ENCODE peak calls at places on chromosomes 1 and 21, in six cellular contexts. K is IMR-90, B is H9, Q is neuronal stem cell, P is H1, O is mesenchymal stem cell. I is an unnamed sample.
A peak's percentile ranks its signal among the peaks of the same experiment; 100 is the strongest.

GRCh38 chr1:161038523-161039153 is at the start of gene TSTD1:
- DNase-seq in B (peak; percentile 87), P (peak; percentile 88), Q (peak; percentile 46), K (no peak), O (no peak), I (peak; percentile 78)

GRCh38 chr1:229563241-229563640 is 4.7 kb upstream of the ABCB10 start:
- DNase-seq in O (peak; percentile 52), P (no peak), Q (no peak), K (no peak), B (peak; percentile 45), I (peak; percentile 55)

GRCh38 chr1:64822621-64823020 is 77.7 kb downstream of the RAVER2 start:
- DNase-seq in B (no peak), Q (no peak), P (no peak), K (peak; percentile 35), O (peak; percentile 51), I (no peak)

GRCh38 chr1:1440262-1440772 is 4.8 kb downstream of the VWA1 start:
- DNase-seq in K (no peak), O (no peak), Q (no peak), P (no peak), B (no peak), I (no peak)

GRCh38 chr1:54480201-54480848 is 67.7 kb upstream of the ACOT11 start:
- DNase-seq in K (no peak), O (no peak), P (no peak), Q (no peak), B (no peak), I (no peak)

GRCh38 chr1:143720087-143721023 is 251.4 kb downstream of the FAM72C start:
- DNase-seq in K (peak; percentile 11), Q (no peak), P (peak; percentile 61), O (no peak), B (no peak), I (no peak)

GRCh38 chr1:47434051-47434842 is 3.6 kb upstream of the FOXD2 start:
- DNase-seq in Q (no peak), P (no peak), B (peak; percentile 59), O (peak; percentile 22), K (peak; percentile 64), I (no peak)

GRCh38 chr1:231214918-231215675 is 25.9 kb upstream of the GNPAT start:
- DNase-seq in Q (no peak), O (no peak), K (no peak), P (no peak), B (no peak), I (no peak)

GRCh38 chr1:25126568-25126967 is 105.7 kb downstream of the SYF2 start:
- DNase-seq in Q (no peak), P (no peak), B (no peak), O (no peak), K (no peak), I (no peak)

GRCh38 chr1:210344706-210345105 is 16.0 kb downstream of the HHAT start:
- DNase-seq in Q (no peak), K (no peak), B (no peak), O (peak; percentile 28), P (no peak), I (no peak)

GRCh38 chr21:41928621-41929220 is 25.1 kb downstream of the C2CD2 start:
- DNase-seq in B (no peak), Q (no peak), O (peak; percentile 58), P (no peak), K (no peak), I (peak; percentile 30)

GRCh38 chr1:19395678-19396192 is 83.6 kb downstream of the SLC66A1 start:
- DNase-seq in Q (no peak), O (peak; percentile 57), P (no peak), B (peak; percentile 41), K (peak; percentile 83), I (peak; percentile 81)

GRCh38 chr1:162502077-162502476 is 4.5 kb downstream of the UHMK1 start:
- DNase-seq in B (no peak), P (no peak), Q (no peak), O (no peak), K (no peak), I (no peak)

GRCh38 chr1:245691897-245692296 is 537.1 kb downstream of the KIF26B start:
- DNase-seq in Q (no peak), P (no peak), O (no peak), K (no peak), B (no peak), I (no peak)

GRCh38 chr1:157202331-157202730 is 64.1 kb upstream of the ETV3 start:
- DNase-seq in B (no peak), K (no peak), O (no peak), Q (no peak), P (no peak), I (no peak)

DNA sequence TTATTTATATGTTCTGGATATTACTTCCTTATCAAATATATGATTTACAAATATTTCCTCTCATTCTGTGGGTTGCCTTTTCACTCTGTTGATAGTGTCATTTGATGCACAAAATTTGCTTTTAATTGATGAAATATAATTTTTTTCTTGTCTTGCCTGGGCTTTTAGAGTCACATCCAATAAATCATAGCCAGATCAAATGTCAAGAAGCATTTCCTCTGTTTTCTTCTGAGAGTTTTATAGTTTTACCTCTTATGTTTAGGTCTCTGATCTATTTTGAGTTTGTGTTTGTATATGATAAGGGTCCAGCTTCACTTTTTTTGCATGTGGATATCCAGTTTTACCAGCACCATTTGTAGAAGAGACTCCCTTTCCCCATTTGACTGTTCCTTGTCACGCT is 29.5 kb downstream of the CD46 start:
- DNase-seq in P (no peak), B (no peak), Q (no peak), K (no peak), O (no peak), I (no peak)
- H3K14ac ChIP-seq in P (no peak overlapping the region), B (no peak overlapping the region), Q (no peak overlapping the region), K (no peak overlapping the region), O (no peak overlapping the region), I (no peak overlapping the region)

DNA sequence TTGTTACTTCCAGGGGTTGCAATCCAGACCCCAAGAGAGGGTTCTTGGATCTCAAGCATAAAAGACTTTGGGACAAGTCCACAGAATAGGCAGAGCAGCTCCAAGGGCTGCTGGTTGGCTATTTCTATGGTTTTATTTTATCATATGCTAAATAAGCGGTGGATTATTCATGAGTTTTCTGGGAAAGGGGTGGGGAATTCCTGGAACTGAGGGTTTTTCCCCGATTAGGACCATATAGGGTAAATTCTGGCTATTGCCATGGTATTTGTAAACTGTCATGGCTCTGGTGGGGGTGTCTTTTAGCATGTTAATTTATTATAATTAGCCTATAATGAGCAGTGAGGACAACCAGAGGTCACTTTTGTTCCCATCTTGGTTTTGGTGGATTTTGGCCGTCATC is 270.9 kb upstream of the PLXNA2 start:
- DNase-seq in K (no peak), O (no peak), P (no peak), B (no peak), Q (no peak), I (no peak)
- H3K14ac ChIP-seq in K (no peak overlapping the region), O (no peak overlapping the region), P (no peak overlapping the region), B (no peak overlapping the region), Q (no peak overlapping the region), I (no peak overlapping the region)

GRCh38 chr1:4711191-4711915 is 56.9 kb downstream of the AJAP1 start:
- DNase-seq in P (peak; percentile 66), B (peak; percentile 67), O (no peak), Q (no peak), K (no peak), I (no peak)
- H3K14ac ChIP-seq in P (no peak overlapping the region), B (no peak overlapping the region), O (no peak overlapping the region), Q (no peak overlapping the region), K (no peak overlapping the region), I (no peak overlapping the region)

DNA sequence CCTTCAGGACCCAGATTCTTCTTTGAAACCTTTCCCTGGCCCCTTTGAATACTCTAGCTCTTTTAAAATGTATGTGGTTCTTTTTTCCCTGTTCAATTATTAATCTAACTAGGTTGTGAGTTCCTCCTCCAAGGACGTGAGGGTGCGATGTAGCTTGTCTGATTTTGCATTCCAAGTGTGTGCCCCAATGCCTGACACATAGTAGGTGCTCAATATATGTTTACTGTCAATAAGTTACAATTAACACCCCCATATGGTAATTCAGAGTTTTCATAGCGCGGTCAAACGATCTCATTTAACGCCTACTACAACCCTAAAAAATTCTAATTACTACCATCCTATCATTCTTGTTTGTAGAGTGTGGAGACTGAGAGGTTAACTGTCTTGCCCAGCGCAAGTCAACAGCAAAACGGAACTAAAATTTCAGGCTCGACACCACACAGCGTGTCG is 482 bp upstream of the MTR start:
- DNase-seq in B (no peak), P (no peak), K (no peak), O (no peak), Q (no peak), I (no peak)
- H3K14ac ChIP-seq in B (no peak overlapping the region), P (no peak overlapping the region), K (peak overlapping the region; percentile 41), O (no peak overlapping the region), Q (no peak overlapping the region), I (no peak overlapping the region)

GRCh38 chr1:55713516-55713915 is 498.4 kb upstream of the USP24 start:
- DNase-seq in P (no peak), O (no peak), K (no peak), Q (no peak), B (no peak), I (peak; percentile 79)

GRCh38 chr1:55714230-55714629 is 499.1 kb upstream of the USP24 start:
- DNase-seq in B (no peak), K (no peak), P (no peak), O (no peak), Q (no peak), I (no peak)

GRCh38 chr1:55708781-55709180 is 493.6 kb upstream of the USP24 start:
- DNase-seq in P (no peak), O (no peak), B (no peak), Q (no peak), K (no peak), I (no peak)

GRCh38 chr1:55716151-55716550 is 501.0 kb upstream of the USP24 start:
- DNase-seq in P (no peak), Q (no peak), K (peak; percentile 61), B (no peak), O (no peak), I (no peak)

DNA sequence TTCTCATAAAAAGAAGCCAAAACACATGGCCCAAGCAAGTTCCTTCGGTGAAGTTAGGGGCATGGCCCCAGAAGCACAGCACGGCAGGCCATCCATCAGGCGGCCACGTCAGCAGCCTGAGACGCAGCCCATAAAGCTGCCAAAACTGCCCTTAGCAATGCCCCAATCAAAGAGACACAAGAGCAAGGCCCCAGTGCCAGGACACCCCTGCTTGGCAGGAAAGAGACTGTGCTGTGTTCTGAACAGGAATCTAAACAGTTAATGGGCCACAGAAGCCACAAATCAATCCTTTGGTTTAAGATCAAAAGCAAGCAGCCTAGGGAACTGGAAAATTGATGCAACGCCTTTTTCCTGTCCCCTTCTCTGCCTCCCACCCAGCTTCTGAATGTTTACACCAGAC is 497.0 kb upstream of the USP24 start:
- DNase-seq in O (peak; percentile 84), Q (no peak), B (no peak), P (no peak), K (peak; percentile 54), I (no peak)
- H3K14ac ChIP-seq in O (no peak overlapping the region), Q (no peak overlapping the region), B (no peak overlapping the region), P (no peak overlapping the region), K (peak overlapping the region; percentile 88), I (peak overlapping the region; percentile 0)

DNA sequence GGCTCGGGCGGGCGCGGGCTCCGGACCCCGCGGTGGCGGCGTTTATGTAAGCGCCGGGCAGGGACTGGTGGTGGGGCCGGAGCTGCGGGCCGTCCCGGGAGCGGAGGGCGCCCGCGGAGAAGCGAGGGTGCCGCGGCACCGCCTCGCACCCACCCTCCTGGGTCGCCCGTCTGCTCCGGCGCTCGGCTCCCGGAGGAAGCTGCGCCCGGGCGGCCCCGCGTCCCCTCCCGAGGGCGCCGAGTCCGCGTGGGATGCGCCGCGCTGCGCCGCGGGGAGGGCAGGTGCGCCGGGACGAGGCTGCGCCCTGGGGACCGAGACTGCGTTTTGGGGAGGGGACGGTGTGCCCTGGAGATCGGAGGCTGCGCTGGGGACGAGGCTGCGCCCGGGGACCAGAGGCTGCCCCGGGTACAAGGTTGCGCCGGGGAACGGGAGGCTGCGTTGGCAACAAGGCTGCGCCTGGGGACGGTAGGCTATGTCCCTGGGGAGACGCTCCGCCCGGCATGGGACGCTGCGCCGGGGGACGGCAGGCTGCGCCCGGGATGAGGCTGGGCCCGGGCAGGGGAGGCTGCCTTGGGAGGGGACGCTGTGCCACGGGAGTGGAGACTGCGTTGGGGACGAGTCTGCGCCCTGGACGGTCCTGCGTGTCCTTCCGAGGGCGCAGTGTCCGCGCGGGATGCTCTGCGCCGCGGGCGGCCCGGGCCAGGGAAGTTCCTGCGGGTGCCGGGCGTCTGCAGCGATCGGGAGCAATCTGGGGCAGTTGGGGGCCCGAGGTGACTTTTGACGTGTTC is 632 bp downstream of the ADARB1 start:
- DNase-seq in Q (peak; percentile 39), B (peak; percentile 50), O (peak; percentile 59), P (peak; percentile 67), K (no peak), I (peak; percentile 63)
- H3K14ac ChIP-seq in Q (peak overlapping the region; percentile 43), B (peak overlapping the region; percentile 11), O (no peak overlapping the region), P (no peak overlapping the region), K (peak overlapping the region; percentile 51), I (peak overlapping the region; percentile 76)